ENCODE peak calls at places on chromosomes 13 and 19, in nine cellular contexts. G is aorta, D is uterus, N is adrenal gland, X is mesendoderm, F is IMR-90, P is tibial nerve, B is heart left ventricle, Y is gastrocnemius medialis. W is an unnamed sample.

GRCh38 chr13:80824231-80824630 is 483.3 kb upstream of the SPRY2 start:
- DNase-seq in G (no peak), D (no peak), N (no peak), X (no peak), F (no peak), P (no peak), B (no peak), Y (no peak), W (peak; percentile 8)

GRCh38 chr19:32550666-32551065 is 30.3 kb upstream of the PDCD5 start:
- DNase-seq in G (no peak), D (no peak), N (no peak), X (no peak), F (no peak), P (no peak), B (no peak), Y (no peak), W (no peak)

GRCh38 chr19:2523630-2524311 is 47.8 kb downstream of the GADD45B start:
- DNase-seq in G (peak; percentile 71), D (no peak), N (no peak), X (peak; percentile 70), F (peak; percentile 41), P (no peak), B (no peak), Y (no peak), W (no peak)

GRCh38 chr13:80841346-80841882 is 500.5 kb upstream of the SPRY2 start:
- DNase-seq in G (no peak), D (no peak), N (no peak), X (no peak), F (no peak), P (no peak), B (no peak), Y (no peak), W (no peak)

GRCh38 chr19:10422846-10423245 is 2.5 kb downstream of the PDE4A start:
- DNase-seq in G (no peak), D (no peak), N (no peak), X (no peak), F (no peak), P (no peak), B (no peak), Y (no peak), W (no peak)

GRCh38 chr13:34611678-34612077 is 330.4 kb upstream of the NBEA start:
- DNase-seq in G (no peak), D (no peak), N (no peak), X (no peak), F (no peak), P (no peak), B (no peak), Y (no peak), W (no peak)

GRCh38 chr13:98974053-98974452 is 3.8 kb downstream of the DOCK9 start:
- DNase-seq in G (no peak), D (peak; percentile 44), N (no peak), X (no peak), F (no peak), P (no peak), B (no peak), Y (no peak), W (peak; percentile 54)

GRCh38 chr19:34962945-34963530 is 991 bp downstream of the ZNF792 start:
- DNase-seq in G (no peak), D (no peak), N (no peak), X (peak; percentile 69), F (peak; percentile 5), P (no peak), B (peak; percentile 40), Y (no peak), W (peak; percentile 22)

GRCh38 chr19:42255766-42256750 is 1.1 kb upstream of the ERF start:
- DNase-seq in G (no peak), D (peak; percentile 66), N (peak; percentile 55), X (peak; percentile 87), F (peak; percentile 46), P (no peak), B (peak; percentile 76), Y (no peak), W (peak; percentile 83)

GRCh38 chr13:50419896-50420295 is 404.7 kb downstream of the KCNRG start:
- DNase-seq in G (no peak), D (no peak), N (no peak), X (no peak), F (no peak), P (no peak), B (no peak), Y (no peak), W (peak; percentile 20)

GRCh38 chr19:778910-779653 is 18.2 kb upstream of the PTBP1 start:
- DNase-seq in G (peak; percentile 69), D (no peak), N (peak; percentile 60), X (peak; percentile 60), F (peak; percentile 94), P (peak; percentile 68), B (no peak), Y (no peak), W (no peak)

GRCh38 chr19:43439183-43440063 is 24.7 kb downstream of the TEX101 start:
- DNase-seq in G (no peak), D (no peak), N (no peak), X (no peak), F (no peak), P (no peak), B (no peak), Y (no peak), W (no peak)

GRCh38 chr19:45526143-45526542 is 18.9 kb downstream of the VASP start:
- DNase-seq in G (no peak), D (peak; percentile 65), N (peak; percentile 80), X (peak; percentile 92), F (peak; percentile 55), P (no peak), B (peak; percentile 82), Y (peak; percentile 42), W (peak; percentile 73)

GRCh38 chr19:45528744-45529453 is 21.6 kb downstream of the VASP start:
- DNase-seq in G (no peak), D (no peak), N (peak; percentile 74), X (peak; percentile 95), F (no peak), P (no peak), B (peak; percentile 30), Y (no peak), W (no peak)

GRCh38 chr19:45527731-45528130 is 20.5 kb downstream of the VASP start:
- DNase-seq in G (no peak), D (no peak), N (no peak), X (peak; percentile 54), F (no peak), P (no peak), B (peak; percentile 24), Y (no peak), W (no peak)

GRCh38 chr19:45526971-45527370 is 19.7 kb downstream of the VASP start:
- DNase-seq in G (no peak), D (no peak), N (no peak), X (no peak), F (no peak), P (no peak), B (peak; percentile 7), Y (no peak), W (no peak)

GRCh38 chr19:45528149-45528743 is 21.0 kb downstream of the VASP start:
- DNase-seq in G (no peak), D (no peak), N (peak; percentile 70), X (peak; percentile 89), F (peak; percentile 56), P (no peak), B (peak; percentile 27), Y (no peak), W (no peak)
- H3K4me3 ChIP-seq in G (no peak overlapping the region), D (peak overlapping the region; percentile 12), N (peak overlapping the region; percentile 40), X (no peak overlapping the region), F (no peak overlapping the region), P (peak overlapping the region; percentile 49), B (no peak overlapping the region), Y (no peak overlapping the region), W (peak overlapping the region; percentile 21)

GRCh38 chr13:79379274-79379673 is 26.8 kb downstream of the RBM26 start:
- DNase-seq in G (no peak), D (no peak), N (no peak), X (no peak), F (no peak), P (no peak), B (no peak), Y (no peak), W (no peak)

GRCh38 chr13:79369226-79369625 is 36.8 kb downstream of the RBM26 start:
- DNase-seq in G (no peak), D (no peak), N (no peak), X (no peak), F (no peak), P (no peak), B (no peak), Y (no peak), W (no peak)

GRCh38 chr13:79373916-79374315 is 32.1 kb downstream of the RBM26 start:
- DNase-seq in G (no peak), D (no peak), N (no peak), X (no peak), F (no peak), P (no peak), B (no peak), Y (no peak), W (no peak)

GRCh38 chr13:79374578-79374977 is 31.5 kb downstream of the RBM26 start:
- DNase-seq in G (no peak), D (no peak), N (no peak), X (no peak), F (no peak), P (no peak), B (no peak), Y (no peak), W (no peak)
- H3K27ac ChIP-seq in G (no peak overlapping the region), D (no peak overlapping the region), N (no peak overlapping the region), X (no peak overlapping the region), F (no peak overlapping the region), P (no peak overlapping the region), B (no peak overlapping the region), Y (no peak overlapping the region), W (no peak overlapping the region)

GRCh38 chr19:45250216-45250831 is 747 bp upstream of the MARK4 start:
- DNase-seq in G (no peak), D (no peak), N (no peak), X (peak; percentile 39), F (no peak), P (no peak), B (no peak), Y (no peak), W (no peak)

GRCh38 chr19:45251452-45252354 is 632 bp downstream of the MARK4 start:
- DNase-seq in G (peak; percentile 64), D (no peak), N (no peak), X (peak; percentile 52), F (no peak), P (no peak), B (peak; percentile 40), Y (no peak), W (no peak)

GRCh38 chr19:45253396-45254027 is 2.4 kb downstream of the MARK4 start:
- DNase-seq in G (no peak), D (no peak), N (peak; percentile 51), X (peak; percentile 27), F (peak; percentile 21), P (no peak), B (no peak), Y (no peak), W (no peak)

GRCh38 chr19:45249261-45250033 is 1.6 kb upstream of the MARK4 start:
- DNase-seq in G (no peak), D (no peak), N (no peak), X (no peak), F (no peak), P (no peak), B (no peak), Y (no peak), W (no peak)

GRCh38 chr19:45250832-45251451 is at the start of gene MARK4:
- DNase-seq in G (peak; percentile 67), D (peak; percentile 44), N (peak; percentile 54), X (peak; percentile 51), F (peak; percentile 34), P (no peak), B (peak; percentile 65), Y (peak; percentile 11), W (peak; percentile 64)
- H3K4me3 ChIP-seq in G (peak within 1 kb of the TSS; percentile 83), D (peak within 1 kb of the TSS; percentile 98), N (peak within 1 kb of the TSS; percentile 71), X (peak within 1 kb of the TSS; percentile 76), F (peak within 1 kb of the TSS; percentile 96), P (peak within 1 kb of the TSS; percentile 99), B (peak within 1 kb of the TSS; percentile 93), Y (peak within 1 kb of the TSS; percentile 91), W (peak within 1 kb of the TSS; percentile 93)

GRCh38 chr19:16327911-16328823 is 3.5 kb downstream of the KLF2 start:
- DNase-seq in G (peak; percentile 93), D (peak; percentile 93), N (peak; percentile 79), X (no peak), F (peak; percentile 86), P (peak; percentile 78), B (peak; percentile 76), Y (peak; percentile 78), W (peak; percentile 78)
- H3K27ac ChIP-seq in G (peak overlapping the region; percentile 91), D (peak overlapping the region; percentile 98), N (peak overlapping the region; percentile 66), X (no peak overlapping the region), F (peak overlapping the region; percentile 24), P (peak overlapping the region; percentile 98), B (peak overlapping the region; percentile 97), Y (peak overlapping the region; percentile 99), W (peak overlapping the region; percentile 99)